ENCODE peak calls at places on chromosome 21, in five cellular contexts. M, K, I, S and O are unnamed samples.

GRCh38 chr21:42424848-42425602 is 21.3 kb downstream of the UBASH3A start:
- DNase-seq in M (no peak), K (no peak), I (peak), S (no peak), O (no peak)

GRCh38 chr21:40020651-40021050 is 153.4 kb downstream of the PCP4 start:
- DNase-seq in M (no peak), K (no peak), I (no peak), S (no peak), O (no peak)

GRCh38 chr21:43634618-43635017 is 24.7 kb downstream of the HSF2BP start:
- DNase-seq in M (no peak), K (no peak), I (no peak), S (no peak), O (no peak)

GRCh38 chr21:26800001-26800400 is 45.2 kb downstream of the ADAMTS1 start:
- DNase-seq in M (no peak), K (no peak), I (no peak), S (no peak), O (no peak)

GRCh38 chr21:42833439-42833815 is 45.9 kb downstream of the WDR4 start:
- DNase-seq in M (peak), K (peak), I (peak), S (no peak), O (peak)

GRCh38 chr21:33229776-33230517 is at the start of gene IFNAR2:
- DNase-seq in M (peak), K (peak), I (peak), S (peak), O (peak)

GRCh38 chr21:33396966-33397365 is 6.2 kb upstream of the IFNGR2 start:
- DNase-seq in M (no peak), K (no peak), I (no peak), S (no peak), O (no peak)

GRCh38 chr21:43645414-43645891 is 13.8 kb downstream of the HSF2BP start:
- DNase-seq in M (peak), K (peak), I (peak), S (no peak), O (peak)

GRCh38 chr21:16455526-16455925 is 725.7 kb downstream of the USP25 start:
- DNase-seq in M (no peak), K (no peak), I (no peak), S (no peak), O (no peak)

GRCh38 chr21:42163511-42163863 is 55.5 kb upstream of the ABCG1 start:
- DNase-seq in M (no peak), K (no peak), I (no peak), S (peak), O (no peak)

GRCh38 chr21:33752260-33752659 is 110.0 kb downstream of the ITSN1 start:
- DNase-seq in M (no peak), K (no peak), I (no peak), S (no peak), O (no peak)

GRCh38 chr21:21111309-21111920 is 113.2 kb downstream of the NCAM2 start:
- DNase-seq in M (no peak), K (no peak), I (no peak), S (no peak), O (no peak)

GRCh38 chr21:16181024-16181423 is 451.2 kb downstream of the USP25 start:
- DNase-seq in M (no peak), K (no peak), I (no peak), S (no peak), O (no peak)

GRCh38 chr21:17454315-17455027 is 58.4 kb upstream of the CXADR start:
- DNase-seq in M (peak), K (peak), I (peak), S (peak), O (peak)

GRCh38 chr21:14918542-14918941 is 146.3 kb downstream of the NRIP1 start:
- DNase-seq in M (no peak), K (no peak), I (no peak), S (no peak), O (no peak)

GRCh38 chr21:22925032-22925431 is 1926.8 kb downstream of the NCAM2 start:
- DNase-seq in M (no peak), K (no peak), I (no peak), S (no peak), O (no peak)

GRCh38 chr21:43611598-43612369 is 47.5 kb downstream of the HSF2BP start:
- DNase-seq in M (peak), K (peak), I (peak), S (no peak), O (peak)

GRCh38 chr21:15063081-15063820 is 1.5 kb downstream of the NRIP1 start:
- DNase-seq in M (no peak), K (no peak), I (no peak), S (no peak), O (no peak)

GRCh38 chr21:33428669-33429068 is 25.5 kb downstream of the IFNGR2 start:
- DNase-seq in M (no peak), K (no peak), I (no peak), S (no peak), O (no peak)

GRCh38 chr21:44065428-44065827 is 41.8 kb upstream of the PWP2 start:
- DNase-seq in M (no peak), K (no peak), I (peak), S (no peak), O (peak)

GRCh38 chr21:33360281-33360680 is 35.5 kb downstream of the IFNAR1 start:
- DNase-seq in M (no peak), K (no peak), I (no peak), S (no peak), O (no peak)

GRCh38 chr21:42403611-42404231 is at the start of gene UBASH3A:
- DNase-seq in M (no peak), K (no peak), I (no peak), S (no peak), O (no peak)

GRCh38 chr21:27067226-27067625 is 100.3 kb upstream of the ADAMTS5 start:
- DNase-seq in M (no peak), K (no peak), I (no peak), S (no peak), O (no peak)

GRCh38 chr21:27693376-27693775 is 726.5 kb upstream of the ADAMTS5 start:
- DNase-seq in M (no peak), K (no peak), I (no peak), S (no peak), O (no peak)

GRCh38 chr21:42556960-42557359 is 43.3 kb downstream of the SLC37A1 start:
- DNase-seq in M (no peak), K (no peak), I (peak), S (peak), O (peak)

GRCh38 chr21:16330340-16331319 is 600.8 kb downstream of the USP25 start:
- DNase-seq in M (peak), K (peak), I (peak), S (no peak), O (peak)

GRCh38 chr21:33685613-33686197 is 43.4 kb downstream of the ITSN1 start:
- DNase-seq in M (no peak), K (no peak), I (no peak), S (no peak), O (no peak)

GRCh38 chr21:42417533-42417932 is 13.8 kb downstream of the UBASH3A start:
- DNase-seq in M (no peak), K (no peak), I (peak), S (no peak), O (peak)

GRCh38 chr21:33480481-33481103 is 818 bp upstream of the TMEM50B start:
- DNase-seq in M (no peak), K (no peak), I (no peak), S (peak), O (no peak)

GRCh38 chr21:15164678-15165303 is 100.0 kb upstream of the NRIP1 start:
- DNase-seq in M (no peak), K (peak), I (peak), S (no peak), O (no peak)

GRCh38 chr21:43274022-43274945 is 105.5 kb downstream of the CRYAA start:
- DNase-seq in M (no peak), K (no peak), I (no peak), S (no peak), O (no peak)

GRCh38 chr21:43369124-43369523 is 57.8 kb downstream of the SIK1 start:
- DNase-seq in M (no peak), K (peak), I (peak), S (peak), O (no peak)

GRCh38 chr21:43339668-43340067 is 87.3 kb downstream of the SIK1 start:
- DNase-seq in M (no peak), K (peak), I (no peak), S (no peak), O (no peak)

GRCh38 chr21:31538821-31539220 is 120.7 kb upstream of the SOD1 start:
- DNase-seq in M (no peak), K (no peak), I (no peak), S (no peak), O (no peak)

GRCh38 chr21:31536138-31536537 is 123.4 kb upstream of the SOD1 start:
- DNase-seq in M (no peak), K (no peak), I (no peak), S (no peak), O (no peak)

GRCh38 chr21:31543191-31543590 is 116.3 kb upstream of the SOD1 start:
- DNase-seq in M (no peak), K (no peak), I (no peak), S (no peak), O (no peak)

DNA sequence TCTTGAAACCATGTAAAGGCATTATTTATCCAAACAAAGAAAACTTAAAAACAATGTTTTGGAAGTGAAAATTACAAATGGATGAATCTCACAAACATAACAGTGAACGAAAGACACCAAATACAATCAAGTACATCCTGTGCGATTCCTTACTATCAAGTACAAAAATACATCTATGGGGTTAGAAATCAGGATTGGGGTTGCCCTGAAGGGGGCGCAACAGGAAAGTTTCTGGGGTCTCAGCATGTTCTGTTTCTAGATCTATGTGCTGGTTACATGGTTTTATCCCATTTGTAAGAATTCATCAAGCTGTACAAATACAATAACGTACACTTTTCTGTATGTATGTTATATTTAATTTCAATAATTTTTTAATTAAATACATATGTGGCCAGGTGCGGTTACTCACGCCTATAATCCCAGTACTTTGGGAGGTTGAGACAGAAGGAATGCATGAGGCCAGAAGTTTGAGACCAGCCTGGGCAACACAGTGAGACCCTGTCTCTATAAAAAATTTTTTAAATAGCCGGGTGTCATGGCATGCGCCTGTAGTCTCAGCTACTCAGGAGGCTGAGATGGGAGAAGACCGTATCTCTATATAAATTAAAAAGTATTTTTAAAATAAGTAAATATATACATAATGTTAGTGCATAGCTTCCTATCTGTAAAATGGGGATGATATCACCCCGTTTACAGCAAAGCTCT is 121.5 kb upstream of the SOD1 start:
- DNase-seq in M (peak), K (no peak), I (no peak), S (no peak), O (no peak)
- TF ChIP-seq CTCF in M (peak), K (no peak), I (peak), S (no peak), O (no peak)

DNA sequence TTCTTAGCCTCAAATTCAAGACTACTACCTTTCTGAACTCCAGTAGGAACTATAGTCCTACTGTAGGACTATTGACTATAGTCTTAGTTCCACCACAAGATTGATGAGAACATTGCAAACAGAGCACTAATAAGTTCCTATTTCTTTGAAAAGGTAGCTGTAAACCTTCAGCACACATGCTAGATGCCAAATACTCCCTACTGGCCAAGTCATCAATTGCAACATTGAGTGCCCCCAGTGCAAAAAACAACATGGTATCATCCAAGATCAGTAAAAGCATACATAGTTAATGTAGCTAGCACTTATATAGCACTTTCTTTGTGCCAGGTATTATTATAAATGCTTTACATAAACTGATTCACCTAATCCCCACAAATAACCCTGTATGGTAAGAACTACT is 99.8 kb downstream of the MRPL39 start:
- DNase-seq in M (no peak), K (peak), I (peak), S (no peak), O (no peak)
- TF ChIP-seq CTCF in M (no peak), K (no peak), I (peak), S (no peak), O (peak)

GRCh38 chr21:18522181-18522771 is 118.7 kb upstream of the TMPRSS15 start:
- DNase-seq in M (no peak), K (no peak), I (no peak), S (no peak), O (no peak)
- TF ChIP-seq CTCF in M (no peak), K (no peak), I (no peak), S (peak), O (no peak)

GRCh38 chr21:45554477-45555175 is 12.4 kb upstream of the SLC19A1 start:
- DNase-seq in M (peak), K (peak), I (peak), S (peak), O (peak)
- TF ChIP-seq CTCF in M (peak), K (peak), I (peak), S (peak), O (peak)

GRCh38 chr21:41048636-41049035 is 119.3 kb upstream of the BACE2 start:
- DNase-seq in M (no peak), K (no peak), I (no peak), S (no peak), O (no peak)

GRCh38 chr21:41048141-41048540 is 119.8 kb upstream of the BACE2 start:
- DNase-seq in M (no peak), K (no peak), I (no peak), S (no peak), O (no peak)

GRCh38 chr21:41045534-41046268 is 122.3 kb upstream of the BACE2 start:
- DNase-seq in M (peak), K (peak), I (peak), S (no peak), O (no peak)

GRCh38 chr21:41043008-41043407 is 125.0 kb upstream of the BACE2 start:
- DNase-seq in M (no peak), K (peak), I (no peak), S (no peak), O (no peak)
- TF ChIP-seq CTCF in M (no peak), K (no peak), I (peak), S (no peak), O (no peak)

GRCh38 chr21:31098576-31099005 is 60.3 kb upstream of the KRTAP19-8 start:
- DNase-seq in M (peak), K (peak), I (peak), S (peak), O (peak)
- TF ChIP-seq CTCF in M (peak), K (peak), I (peak), S (peak), O (peak)

GRCh38 chr21:28834335-28835238 is 158.1 kb downstream of the LTN1 start:
- DNase-seq in M (no peak), K (no peak), I (no peak), S (no peak), O (no peak)
- TF ChIP-seq CTCF in M (no peak), K (no peak), I (no peak), S (no peak), O (no peak)

GRCh38 chr21:38402795-38403194 is 95.5 kb downstream of the ERG start:
- DNase-seq in M (no peak), K (no peak), I (no peak), S (no peak), O (no peak)

GRCh38 chr21:38402291-38402690 is 96.0 kb downstream of the ERG start:
- DNase-seq in M (no peak), K (no peak), I (no peak), S (no peak), O (no peak)

GRCh38 chr21:38401527-38401926 is 96.8 kb downstream of the ERG start:
- DNase-seq in M (no peak), K (no peak), I (no peak), S (no peak), O (no peak)

GRCh38 chr21:38400195-38400695 is 98.0 kb downstream of the ERG start:
- DNase-seq in M (no peak), K (no peak), I (no peak), S (no peak), O (no peak)

GRCh38 chr21:38404134-38404533 is 94.1 kb downstream of the ERG start:
- DNase-seq in M (no peak), K (no peak), I (no peak), S (no peak), O (no peak)
- TF ChIP-seq CTCF in M (no peak), K (no peak), I (no peak), S (no peak), O (no peak)

GRCh38 chr21:34986561-34987533 is 62.3 kb downstream of the RUNX1 start:
- DNase-seq in M (no peak), K (no peak), I (peak), S (no peak), O (peak)
- TF ChIP-seq CTCF in M (no peak), K (no peak), I (no peak), S (no peak), O (no peak)

GRCh38 chr21:36022704-36023103 is 37.6 kb downstream of the SETD4 start:
- DNase-seq in M (no peak), K (no peak), I (no peak), S (no peak), O (no peak)

GRCh38 chr21:36024782-36025181 is 35.5 kb downstream of the SETD4 start:
- DNase-seq in M (no peak), K (no peak), I (no peak), S (no peak), O (no peak)

GRCh38 chr21:36021251-36021837 is 39.0 kb downstream of the SETD4 start:
- DNase-seq in M (no peak), K (no peak), I (peak), S (no peak), O (peak)
- TF ChIP-seq CTCF in M (no peak), K (no peak), I (no peak), S (no peak), O (no peak)